ENCODE peak calls at places on chromosomes 5 and 9, in five cellular contexts. C is stomach; I is CD8-positive, alpha-beta T cell; R is mammary epithelial cell; M is small intestine. Y is an unnamed sample.

GRCh38 chr5:143016777-143017374 is 246.7 kb downstream of the ARHGAP26 start:
- DNase-seq in C (no peak), R (peak; percentile 33), M (peak; percentile 27), I (peak; percentile 53), Y (no peak)

GRCh38 chr9:35675732-35676392 is 2.1 kb downstream of the CA9 start:
- DNase-seq in I (peak; percentile 32), R (no peak), C (peak; percentile 65), M (no peak), Y (no peak)

GRCh38 chr5:100448250-100448649 is 86.9 kb upstream of the FAM174A start:
- DNase-seq in C (no peak), M (no peak), R (no peak), I (no peak), Y (no peak)

GRCh38 chr5:1883925-1884637 is 1.4 kb upstream of the IRX4 start:
- DNase-seq in I (no peak), R (peak; percentile 92), M (no peak), C (no peak), Y (no peak)

GRCh38 chr5:14728109-14728938 is 63.8 kb downstream of the OTULIN start:
- DNase-seq in R (no peak), I (no peak), M (peak; percentile 94), C (no peak), Y (no peak)

GRCh38 chr5:16935271-16936149 is 578 bp downstream of the MYO10 start:
- DNase-seq in M (peak; percentile 64), I (no peak), C (peak; percentile 50), R (peak; percentile 90), Y (no peak)

GRCh38 chr5:40437452-40437861 is 242.3 kb upstream of the PTGER4 start:
- DNase-seq in R (peak; percentile 77), I (peak; percentile 38), C (no peak), M (peak; percentile 88), Y (peak; percentile 35)

GRCh38 chr9:104232781-104233341 is 138.8 kb downstream of the SMC2 start:
- DNase-seq in I (no peak), C (no peak), M (no peak), R (peak; percentile 98), Y (peak; percentile 18)

GRCh38 chr5:135593886-135594285 is 15.1 kb upstream of the CXCL14 start:
- DNase-seq in M (no peak), C (no peak), I (no peak), R (no peak), Y (no peak)

GRCh38 chr9:71562140-71562539 is 206.2 kb downstream of the CEMIP2 start:
- DNase-seq in C (no peak), I (no peak), R (no peak), M (no peak), Y (no peak)

GRCh38 chr9:112249277-112249676 is 74.2 kb upstream of the SUSD1 start:
- DNase-seq in C (no peak), M (no peak), R (peak; percentile 70), I (no peak), Y (no peak)

GRCh38 chr5:27125856-27126255 is 87.5 kb upstream of the CDH9 start:
- DNase-seq in R (no peak), M (no peak), C (no peak), I (no peak), Y (no peak)

GRCh38 chr5:132830436-132831094 is at the start of gene SHROOM1:
- DNase-seq in I (no peak), M (peak; percentile 73), C (peak; percentile 80), R (peak; percentile 48), Y (no peak)

GRCh38 chr5:176596689-176597416 is 13.1 kb downstream of the GPRIN1 start:
- DNase-seq in R (no peak), C (peak; percentile 42), I (peak; percentile 66), M (peak; percentile 68), Y (no peak)

GRCh38 chr9:129351642-129352151 is 173.6 kb upstream of the IER5L start:
- DNase-seq in R (no peak), M (no peak), C (no peak), I (no peak), Y (no peak)

GRCh38 chr5:37375091-37375490 is 4.0 kb upstream of the WDR70 start:
- DNase-seq in R (peak; percentile 14), M (no peak), I (no peak), C (no peak), Y (no peak)

GRCh38 chr9:83981126-83981871 is 694 bp downstream of the RMI1 start:
- DNase-seq in I (no peak), C (peak; percentile 55), M (peak; percentile 48), R (peak; percentile 69), Y (no peak)

GRCh38 chr9:128719919-128720605 is 3.9 kb downstream of the ZDHHC12 start:
- DNase-seq in C (no peak), R (no peak), M (no peak), I (no peak), Y (no peak)

GRCh38 chr5:150183436-150183835 is 6.4 kb upstream of the SLC6A7 start:
- DNase-seq in C (no peak), M (no peak), R (no peak), I (no peak), Y (no peak)

GRCh38 chr9:8660383-8660782 is 860.8 kb upstream of the DMAC1 start:
- DNase-seq in C (peak; percentile 49), R (no peak), I (no peak), M (peak; percentile 32), Y (peak; percentile 54)

GRCh38 chr9:114619205-114619758 is 8.2 kb downstream of the TMEM268 start:
- DNase-seq in C (peak; percentile 66), I (no peak), R (peak; percentile 60), M (no peak), Y (no peak)

GRCh38 chr9:33455952-33456351 is 8.6 kb upstream of the AQP3 start:
- DNase-seq in R (no peak), M (no peak), I (peak; percentile 35), C (no peak), Y (no peak)

GRCh38 chr5:139744471-139745120 is 51.0 kb upstream of the PSD2 start:
- DNase-seq in M (no peak), R (no peak), C (no peak), I (no peak), Y (no peak)

GRCh38 chr9:134644715-134645606 is 3.4 kb downstream of the COL5A1 start:
- DNase-seq in C (peak; percentile 39), R (peak; percentile 91), I (no peak), M (peak; percentile 7), Y (peak; percentile 49)
- H3K4me3 ChIP-seq in C (peak overlapping the region; percentile 77), R (no peak overlapping the region), I (no peak overlapping the region), M (no peak overlapping the region), Y (no peak overlapping the region)

GRCh38 chr9:77016526-77017504 is 2.6 kb upstream of the FOXB2 start:
- DNase-seq in I (no peak), R (no peak), C (no peak), M (no peak), Y (no peak)
- H3K27me3 ChIP-seq in I (peaks cover 6% of the 10 kb centered on the region), R (peaks cover 88% of the 10 kb centered on the region), C (peaks cover 98% of the 10 kb centered on the region), M (peaks cover 39% of the 10 kb centered on the region), Y (peaks cover 98% of the 10 kb centered on the region)

GRCh38 chr5:43313854-43314457 is 744 bp upstream of the HMGCS1 start:
- DNase-seq in I (no peak), M (no peak), C (no peak), R (no peak), Y (no peak)
- H3K4me3 ChIP-seq in I (peak overlapping the region; percentile 6), M (no peak overlapping the region), C (peak overlapping the region; percentile 83), R (peak overlapping the region; percentile 4), Y (no peak overlapping the region)

GRCh38 chr9:37197158-37198033 is 77.0 kb downstream of the ZCCHC7 start:
- DNase-seq in I (no peak), C (no peak), M (no peak), R (peak; percentile 87), Y (no peak)

GRCh38 chr9:37201581-37201980 is 81.2 kb downstream of the ZCCHC7 start:
- DNase-seq in C (no peak), R (no peak), M (no peak), I (no peak), Y (no peak)

GRCh38 chr9:37200572-37201005 is 80.2 kb downstream of the ZCCHC7 start:
- DNase-seq in M (no peak), I (no peak), C (no peak), R (peak; percentile 74), Y (no peak)

GRCh38 chr9:37198034-37198718 is 77.8 kb downstream of the ZCCHC7 start:
- DNase-seq in C (no peak), M (no peak), I (no peak), R (no peak), Y (no peak)

GRCh38 chr9:37198831-37199230 is 78.5 kb downstream of the ZCCHC7 start:
- DNase-seq in I (no peak), M (no peak), C (no peak), R (no peak), Y (no peak)
- H3K27me3 ChIP-seq in I (no peaks in the 10 kb centered on the region), M (no peaks in the 10 kb centered on the region), C (no peaks in the 10 kb centered on the region), R (no peaks in the 10 kb centered on the region), Y (no peaks in the 10 kb centered on the region)

GRCh38 chr9:69213647-69214046 is 39.6 kb downstream of the TJP2 start:
- DNase-seq in M (no peak), R (no peak), C (no peak), I (no peak), Y (no peak)
- H3K4me3 ChIP-seq in M (no peak overlapping the region), R (no peak overlapping the region), C (no peak overlapping the region), I (no peak overlapping the region), Y (no peak overlapping the region)

DNA sequence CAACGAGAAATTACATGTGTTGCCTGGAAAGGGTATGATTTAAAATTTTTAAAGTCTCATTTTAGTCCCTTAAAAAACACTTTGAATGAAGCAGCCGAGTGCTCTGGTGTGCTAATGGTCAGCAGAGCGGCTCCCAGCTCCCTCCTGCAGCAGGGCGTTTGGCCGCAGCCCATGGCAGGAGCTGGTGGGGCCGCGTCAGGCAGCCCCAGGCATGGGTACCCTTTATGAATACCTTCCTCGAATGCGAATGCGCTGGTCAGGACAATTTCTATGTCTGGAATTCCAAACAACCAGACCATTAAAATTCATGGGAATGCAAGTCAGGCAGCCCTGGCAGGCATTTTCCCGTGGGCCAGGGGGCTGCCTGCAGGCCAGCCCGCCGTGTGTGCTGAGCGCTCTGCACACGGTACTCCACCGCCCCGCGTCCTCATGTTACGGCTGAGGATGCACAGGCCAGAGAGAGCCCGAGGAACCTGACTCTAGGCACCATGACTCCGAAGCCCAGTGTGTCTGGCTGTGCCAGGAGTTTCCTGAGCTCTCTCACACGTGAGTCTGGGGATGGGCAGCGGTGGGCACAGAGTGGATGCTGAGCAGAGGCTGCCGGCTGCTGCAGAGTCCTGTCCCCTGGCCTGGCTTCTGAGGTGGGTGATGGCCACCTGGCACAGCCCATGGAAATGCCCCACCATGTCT is 123.7 kb downstream of the WNK2 start:
- DNase-seq in I (no peak), C (no peak), M (no peak), R (no peak), Y (no peak)
- H3K27me3 ChIP-seq in I (no peaks in the 10 kb centered on the region), C (no peaks in the 10 kb centered on the region), M (no peaks in the 10 kb centered on the region), R (no peaks in the 10 kb centered on the region), Y (no peaks in the 10 kb centered on the region)

DNA sequence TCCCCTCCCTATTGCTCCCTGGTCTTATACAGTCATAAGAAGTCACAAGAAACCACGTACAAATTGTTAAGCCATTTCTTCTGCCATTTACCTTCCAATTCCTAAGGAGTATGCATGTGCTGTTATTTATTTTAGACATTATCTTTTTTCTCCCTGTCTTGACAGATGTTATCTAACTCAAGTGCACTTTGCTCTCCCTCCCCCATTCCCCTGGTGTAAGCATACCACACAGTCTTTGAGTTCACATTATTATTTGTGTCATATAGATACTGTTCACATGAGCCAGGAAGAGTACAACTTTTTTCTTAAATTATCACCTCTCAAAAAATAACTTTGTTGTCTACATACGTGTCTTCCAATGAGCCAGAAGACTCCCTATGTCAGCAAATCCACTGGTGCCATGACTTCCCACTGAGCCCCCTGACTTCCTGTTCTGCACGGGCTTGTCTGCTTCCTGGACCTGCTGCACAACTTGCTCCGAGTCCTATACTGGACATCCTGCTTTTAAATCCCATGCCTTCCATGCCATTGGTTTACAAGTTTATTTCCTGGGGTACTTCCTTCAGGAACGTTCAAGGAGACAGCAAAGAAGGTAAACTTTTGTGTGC is 19.9 kb upstream of the FAM120A start:
- DNase-seq in I (no peak), M (peak; percentile 29), R (no peak), C (no peak), Y (no peak)
- H3K4me3 ChIP-seq in I (no peak overlapping the region), M (no peak overlapping the region), R (no peak overlapping the region), C (no peak overlapping the region), Y (no peak overlapping the region)

Y was measured in kidney epithelial cell.